ENCODE peak calls at places on chromosomes 2 and 18, in six cellular contexts. One of them, this sample, is unnamed.

GRCh38 chr2:45946023-45946422 is 294.5 kb downstream of the PRKCE start:
- DNase-seq in IMR-90: peak; percentile 84
- DNase-seq in Peyer's patch: no peak
- DNase-seq in lower leg skin: no peak
- DNase-seq in breast epithelium: no peak
- DNase-seq in GM12892: no peak
- DNase-seq in this sample: no peak

GRCh38 chr2:40192864-40193669 is 258.8 kb downstream of the SLC8A1 start:
- DNase-seq in IMR-90: peak; percentile 37
- DNase-seq in Peyer's patch: no peak
- DNase-seq in lower leg skin: no peak
- DNase-seq in breast epithelium: no peak
- DNase-seq in GM12892: no peak
- DNase-seq in this sample: no peak

GRCh38 chr2:185526156-185526555 is 212.4 kb upstream of the FSIP2 start:
- DNase-seq in IMR-90: no peak
- DNase-seq in Peyer's patch: no peak
- DNase-seq in lower leg skin: no peak
- DNase-seq in breast epithelium: no peak
- DNase-seq in GM12892: no peak
- DNase-seq in this sample: no peak

GRCh38 chr2:190846746-190847145 is 33.9 kb upstream of the GLS start:
- DNase-seq in IMR-90: no peak
- DNase-seq in Peyer's patch: no peak
- DNase-seq in lower leg skin: no peak
- DNase-seq in breast epithelium: no peak
- DNase-seq in GM12892: no peak
- DNase-seq in this sample: no peak

GRCh38 chr2:180999274-180999964 is 19.0 kb downstream of the UBE2E3 start:
- DNase-seq in IMR-90: no peak
- DNase-seq in Peyer's patch: no peak
- DNase-seq in lower leg skin: no peak
- DNase-seq in breast epithelium: no peak
- DNase-seq in GM12892: no peak
- DNase-seq in this sample: no peak

GRCh38 chr2:112183327-112184025 is 45.3 kb downstream of the FBLN7 start:
- DNase-seq in IMR-90: peak; percentile 12
- DNase-seq in Peyer's patch: no peak
- DNase-seq in lower leg skin: no peak
- DNase-seq in breast epithelium: no peak
- DNase-seq in GM12892: no peak
- DNase-seq in this sample: no peak

GRCh38 chr2:231189571-231190495 is 8.6 kb upstream of the ARMC9 start:
- DNase-seq in IMR-90: no peak
- DNase-seq in Peyer's patch: no peak
- DNase-seq in lower leg skin: peak; percentile 87
- DNase-seq in breast epithelium: no peak
- DNase-seq in GM12892: no peak
- DNase-seq in this sample: no peak

GRCh38 chr2:48819206-48819605 is 63.7 kb upstream of the LHCGR start:
- DNase-seq in IMR-90: no peak
- DNase-seq in Peyer's patch: no peak
- DNase-seq in lower leg skin: no peak
- DNase-seq in breast epithelium: no peak
- DNase-seq in GM12892: no peak
- DNase-seq in this sample: no peak

GRCh38 chr2:155223781-155224406 is 525.4 kb downstream of the KCNJ3 start:
- DNase-seq in IMR-90: no peak
- DNase-seq in Peyer's patch: no peak
- DNase-seq in lower leg skin: no peak
- DNase-seq in breast epithelium: no peak
- DNase-seq in GM12892: no peak
- DNase-seq in this sample: peak; percentile 1

GRCh38 chr2:240255811-240256703 is 115.6 kb upstream of the OTOS start:
- DNase-seq in IMR-90: no peak
- DNase-seq in Peyer's patch: no peak
- DNase-seq in lower leg skin: no peak
- DNase-seq in breast epithelium: peak; percentile 78
- DNase-seq in GM12892: no peak
- DNase-seq in this sample: no peak

GRCh38 chr18:79604205-79604912 is 75.2 kb upstream of the CTDP1 start:
- DNase-seq in IMR-90: no peak
- DNase-seq in Peyer's patch: no peak
- DNase-seq in lower leg skin: peak; percentile 75
- DNase-seq in breast epithelium: no peak
- DNase-seq in GM12892: no peak
- DNase-seq in this sample: no peak

GRCh38 chr2:43052204-43052943 is 174.0 kb downstream of the ZFP36L2 start:
- DNase-seq in IMR-90: no peak
- DNase-seq in Peyer's patch: no peak
- DNase-seq in lower leg skin: no peak
- DNase-seq in breast epithelium: no peak
- DNase-seq in GM12892: no peak
- DNase-seq in this sample: peak; percentile 17

GRCh38 chr2:197075754-197076337 is 149.3 kb upstream of the PGAP1 start:
- DNase-seq in IMR-90: no peak
- DNase-seq in Peyer's patch: no peak
- DNase-seq in lower leg skin: no peak
- DNase-seq in breast epithelium: no peak
- DNase-seq in GM12892: no peak
- DNase-seq in this sample: peak; percentile 14

GRCh38 chr2:44954306-44954901 is 12.9 kb downstream of the SIX3 start:
- DNase-seq in IMR-90: no peak
- DNase-seq in Peyer's patch: no peak
- DNase-seq in lower leg skin: no peak
- DNase-seq in breast epithelium: no peak
- DNase-seq in GM12892: no peak
- DNase-seq in this sample: no peak

GRCh38 chr2:37632310-37632709 is 39.1 kb downstream of the CDC42EP3 start:
- DNase-seq in IMR-90: peak; percentile 49
- DNase-seq in Peyer's patch: no peak
- DNase-seq in lower leg skin: no peak
- DNase-seq in breast epithelium: no peak
- DNase-seq in GM12892: no peak
- DNase-seq in this sample: no peak

GRCh38 chr2:4898706-4899105 is 793.5 kb upstream of the SOX11 start:
- DNase-seq in IMR-90: no peak
- DNase-seq in Peyer's patch: no peak
- DNase-seq in lower leg skin: no peak
- DNase-seq in breast epithelium: no peak
- DNase-seq in GM12892: no peak
- DNase-seq in this sample: no peak

GRCh38 chr2:26989156-26989555 is 18.7 kb downstream of the MAPRE3 start:
- DNase-seq in IMR-90: peak; percentile 61
- DNase-seq in Peyer's patch: no peak
- DNase-seq in lower leg skin: peak; percentile 39
- DNase-seq in breast epithelium: no peak
- DNase-seq in GM12892: no peak
- DNase-seq in this sample: no peak

GRCh38 chr2:226664140-226664539 is 135.5 kb downstream of the IRS1 start:
- DNase-seq in IMR-90: no peak
- DNase-seq in Peyer's patch: no peak
- DNase-seq in lower leg skin: no peak
- DNase-seq in breast epithelium: no peak
- DNase-seq in GM12892: no peak
- DNase-seq in this sample: no peak

GRCh38 chr2:183068561-183068960 is 10.0 kb upstream of the DUSP19 start:
- DNase-seq in IMR-90: no peak
- DNase-seq in Peyer's patch: no peak
- DNase-seq in lower leg skin: no peak
- DNase-seq in breast epithelium: no peak
- DNase-seq in GM12892: no peak
- DNase-seq in this sample: no peak

GRCh38 chr18:63342206-63342605 is 22.6 kb upstream of the BCL2 start:
- DNase-seq in IMR-90: peak; percentile 28
- DNase-seq in Peyer's patch: no peak
- DNase-seq in lower leg skin: no peak
- DNase-seq in breast epithelium: no peak
- DNase-seq in GM12892: no peak
- DNase-seq in this sample: peak; percentile 52

GRCh38 chr2:234495076-234495800 is 1.6 kb downstream of the ARL4C start:
- DNase-seq in IMR-90: peak; percentile 44
- DNase-seq in Peyer's patch: no peak
- DNase-seq in lower leg skin: peak; percentile 89
- DNase-seq in breast epithelium: no peak
- DNase-seq in GM12892: no peak
- DNase-seq in this sample: no peak

GRCh38 chr2:138727956-138728355 is 52.2 kb downstream of the NXPH2 start:
- DNase-seq in IMR-90: no peak
- DNase-seq in Peyer's patch: no peak
- DNase-seq in lower leg skin: no peak
- DNase-seq in breast epithelium: no peak
- DNase-seq in GM12892: no peak
- DNase-seq in this sample: no peak

GRCh38 chr18:63260075-63260754 is 59.4 kb downstream of the BCL2 start:
- DNase-seq in IMR-90: no peak
- DNase-seq in Peyer's patch: no peak
- DNase-seq in lower leg skin: no peak
- DNase-seq in breast epithelium: no peak
- DNase-seq in GM12892: no peak
- DNase-seq in this sample: no peak

GRCh38 chr2:12717988-12718661 is 1.4 kb downstream of the TRIB2 start:
- DNase-seq in IMR-90: peak; percentile 27
- DNase-seq in Peyer's patch: peak; percentile 67
- DNase-seq in lower leg skin: peak; percentile 92
- DNase-seq in breast epithelium: peak; percentile 30
- DNase-seq in GM12892: no peak
- DNase-seq in this sample: peak; percentile 46

GRCh38 chr2:173451137-173451536 is 96.5 kb downstream of the CDCA7 start:
- DNase-seq in IMR-90: no peak
- DNase-seq in Peyer's patch: peak; percentile 62
- DNase-seq in lower leg skin: no peak
- DNase-seq in breast epithelium: no peak
- DNase-seq in GM12892: no peak
- DNase-seq in this sample: no peak

GRCh38 chr2:207156045-207156444 is 9.7 kb downstream of the KLF7 start:
- DNase-seq in IMR-90: no peak
- DNase-seq in Peyer's patch: no peak
- DNase-seq in lower leg skin: no peak
- DNase-seq in breast epithelium: no peak
- DNase-seq in GM12892: no peak
- DNase-seq in this sample: no peak

GRCh38 chr2:202238234-202239197 is at the start of gene SUMO1:
- DNase-seq in IMR-90: peak; percentile 87
- DNase-seq in Peyer's patch: peak; percentile 96
- DNase-seq in lower leg skin: peak; percentile 98
- DNase-seq in breast epithelium: peak; percentile 83
- DNase-seq in GM12892: peak; percentile 84
- DNase-seq in this sample: peak; percentile 91
- TF ChIP-seq POLR2A in IMR-90: no peak
- TF ChIP-seq POLR2A in Peyer's patch: no peak
- TF ChIP-seq POLR2A in lower leg skin: peak; percentile 4
- TF ChIP-seq POLR2A in breast epithelium: no peak
- TF ChIP-seq POLR2A in GM12892: peak; percentile 83
- TF ChIP-seq POLR2A in this sample: peak; percentile 69

GRCh38 chr2:238069877-238070276 is 9.1 kb downstream of the SCLY start:
- DNase-seq in IMR-90: no peak
- DNase-seq in Peyer's patch: no peak
- DNase-seq in lower leg skin: no peak
- DNase-seq in breast epithelium: no peak
- DNase-seq in GM12892: no peak
- DNase-seq in this sample: no peak
- TF ChIP-seq POLR2A in IMR-90: no peak
- TF ChIP-seq POLR2A in Peyer's patch: no peak
- TF ChIP-seq POLR2A in lower leg skin: no peak
- TF ChIP-seq POLR2A in breast epithelium: no peak
- TF ChIP-seq POLR2A in GM12892: no peak
- TF ChIP-seq POLR2A in this sample: no peak

DNA sequence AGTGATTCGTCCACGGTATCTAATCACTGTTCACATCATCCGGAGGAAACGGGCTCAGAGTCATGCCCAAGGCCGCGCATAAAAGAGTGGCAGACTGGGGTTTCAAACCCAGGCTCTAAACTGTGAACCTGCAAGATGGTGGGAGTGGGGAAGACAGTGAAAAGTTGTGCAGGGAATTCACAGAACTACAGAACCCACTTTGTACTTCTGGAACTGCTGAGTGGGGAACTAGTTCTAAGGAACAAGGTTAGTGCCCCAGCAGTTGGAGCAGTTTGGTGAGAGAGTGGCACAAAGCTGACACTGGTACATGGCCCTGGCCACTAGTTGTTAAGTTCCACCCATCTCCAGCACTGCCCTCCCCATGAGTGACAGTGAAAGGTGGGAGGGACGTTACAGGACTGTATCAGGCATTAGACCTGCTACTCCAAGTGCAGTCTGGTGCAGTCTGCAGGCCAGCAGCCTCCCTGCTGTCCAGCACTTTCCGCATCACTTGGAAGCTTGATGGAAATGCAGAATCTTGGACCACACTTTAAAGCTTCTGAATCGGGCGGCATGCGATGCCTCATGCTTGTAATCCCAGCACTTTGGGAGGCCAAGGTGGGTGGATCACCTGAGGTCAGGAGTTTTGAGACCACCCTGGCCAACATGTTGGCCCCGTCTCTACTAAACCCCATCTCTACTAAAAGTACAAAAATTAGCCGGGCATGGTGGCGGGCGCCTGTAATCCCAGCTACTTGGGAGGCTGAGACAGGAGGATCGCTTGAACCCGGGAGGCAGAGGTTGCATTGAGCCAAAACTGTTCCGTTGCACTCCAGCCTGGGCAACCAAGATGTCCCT is 47.3 kb downstream of the C2orf42 start:
- DNase-seq in IMR-90: peak; percentile 52
- DNase-seq in Peyer's patch: peak; percentile 73
- DNase-seq in lower leg skin: peak; percentile 90
- DNase-seq in breast epithelium: peak; percentile 70
- DNase-seq in GM12892: no peak
- DNase-seq in this sample: peak; percentile 82
- TF ChIP-seq POLR2A in IMR-90: no peak
- TF ChIP-seq POLR2A in Peyer's patch: no peak
- TF ChIP-seq POLR2A in lower leg skin: no peak
- TF ChIP-seq POLR2A in breast epithelium: no peak
- TF ChIP-seq POLR2A in GM12892: no peak
- TF ChIP-seq POLR2A in this sample: peak; percentile 92

DNA sequence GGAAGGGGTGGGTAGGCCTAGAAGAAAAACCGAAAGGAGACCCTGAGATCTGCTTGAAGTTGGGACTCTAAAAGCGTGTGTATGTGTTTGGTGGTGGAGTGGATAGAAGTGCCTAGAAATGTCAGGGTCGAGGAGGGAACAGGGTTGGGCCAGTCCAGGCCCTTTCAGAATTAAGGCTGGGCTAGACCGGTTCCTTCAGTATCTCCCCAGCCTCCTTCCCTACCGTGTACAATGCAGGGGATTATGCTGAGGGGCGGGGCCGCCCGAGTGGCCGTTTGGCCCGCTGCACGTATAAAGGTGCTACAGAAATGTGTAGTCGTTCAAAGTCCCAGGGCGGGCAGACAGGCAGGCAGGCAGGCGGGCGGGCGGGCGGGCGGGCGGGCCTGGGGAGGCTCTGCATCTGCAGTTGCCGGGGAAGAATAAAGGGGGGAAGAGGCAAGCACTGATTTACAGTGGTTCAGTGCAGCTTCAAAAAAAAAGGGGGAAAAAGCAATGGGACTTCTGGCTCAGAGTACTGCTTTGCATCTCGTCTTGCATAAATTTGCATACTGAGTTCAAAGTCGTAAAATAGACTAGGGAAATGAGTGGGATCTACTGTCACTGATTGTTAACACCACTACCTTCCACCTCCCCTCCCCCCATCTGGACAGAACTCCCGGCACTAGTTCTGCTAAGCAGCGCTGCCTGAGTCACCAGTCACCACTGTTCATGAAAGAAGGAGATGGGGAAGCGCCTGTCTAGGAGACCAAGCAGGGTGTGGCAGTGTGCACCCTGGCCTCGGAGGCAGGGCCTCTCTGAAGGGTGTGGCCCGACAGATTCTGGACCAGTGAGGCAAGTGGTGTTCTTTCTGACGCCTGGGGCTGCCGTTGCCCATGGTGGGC is 3.6 kb downstream of the IGFBP2 start:
- DNase-seq in IMR-90: peak; percentile 37
- DNase-seq in Peyer's patch: peak; percentile 83
- DNase-seq in lower leg skin: no peak
- DNase-seq in breast epithelium: no peak
- DNase-seq in GM12892: no peak
- DNase-seq in this sample: no peak
- TF ChIP-seq POLR2A in IMR-90: no peak
- TF ChIP-seq POLR2A in Peyer's patch: no peak
- TF ChIP-seq POLR2A in lower leg skin: no peak
- TF ChIP-seq POLR2A in breast epithelium: no peak
- TF ChIP-seq POLR2A in GM12892: no peak
- TF ChIP-seq POLR2A in this sample: no peak